ENCODE peak calls at places on chromosomes 3 and 15, in five cellular contexts. D, S, H, M and U are unnamed samples.

GRCh38 chr3:105349988-105350387 is 16.7 kb upstream of the ALCAM start:
- DNase-seq in H (no peak), M (no peak), S (no peak), D (no peak), U (no peak)

GRCh38 chr15:62403164-62403809 is 238.2 kb upstream of the C2CD4B start:
- DNase-seq in M (peak), D (no peak), S (no peak), H (peak), U (peak)

GRCh38 chr15:90837052-90837621 is 31.3 kb upstream of the FURIN start:
- DNase-seq in D (peak), H (no peak), M (no peak), S (no peak), U (no peak)

GRCh38 chr15:33358303-33358702 is 47.5 kb downstream of the RYR3 start:
- DNase-seq in H (no peak), S (no peak), D (no peak), M (no peak), U (no peak)

GRCh38 chr3:5194341-5194740 is 6.8 kb downstream of the EDEM1 start:
- DNase-seq in D (no peak), S (no peak), M (no peak), H (no peak), U (no peak)

GRCh38 chr15:34182942-34183341 is 27.0 kb downstream of the KATNBL1 start:
- DNase-seq in H (no peak), D (no peak), M (peak), S (no peak), U (no peak)

GRCh38 chr3:160825311-160825800 is 69.3 kb downstream of the PPM1L start:
- DNase-seq in M (no peak), H (no peak), S (no peak), D (no peak), U (no peak)

GRCh38 chr3:45088959-45089358 is 57.2 kb downstream of the CDCP1 start:
- DNase-seq in M (no peak), S (no peak), D (no peak), H (no peak), U (no peak)

GRCh38 chr3:153852355-153852754 is 268.8 kb upstream of the ARHGEF26 start:
- DNase-seq in H (no peak), D (no peak), S (no peak), M (no peak), U (no peak)

GRCh38 chr3:23767546-23767945 is 38.2 kb upstream of the UBE2E1 start:
- DNase-seq in H (no peak), D (no peak), S (no peak), M (no peak), U (no peak)

GRCh38 chr3:901953-902778 is 190.7 kb upstream of the CNTN6 start:
- DNase-seq in H (no peak), M (peak), D (no peak), S (no peak), U (peak)

GRCh38 chr3:121654493-121655385 is 6.0 kb downstream of the HCLS1 start:
- DNase-seq in M (no peak), D (no peak), H (no peak), S (no peak), U (no peak)

GRCh38 chr3:81352867-81353266 is 408.6 kb downstream of the GBE1 start:
- DNase-seq in M (peak), D (no peak), S (no peak), H (peak), U (peak)

DNA sequence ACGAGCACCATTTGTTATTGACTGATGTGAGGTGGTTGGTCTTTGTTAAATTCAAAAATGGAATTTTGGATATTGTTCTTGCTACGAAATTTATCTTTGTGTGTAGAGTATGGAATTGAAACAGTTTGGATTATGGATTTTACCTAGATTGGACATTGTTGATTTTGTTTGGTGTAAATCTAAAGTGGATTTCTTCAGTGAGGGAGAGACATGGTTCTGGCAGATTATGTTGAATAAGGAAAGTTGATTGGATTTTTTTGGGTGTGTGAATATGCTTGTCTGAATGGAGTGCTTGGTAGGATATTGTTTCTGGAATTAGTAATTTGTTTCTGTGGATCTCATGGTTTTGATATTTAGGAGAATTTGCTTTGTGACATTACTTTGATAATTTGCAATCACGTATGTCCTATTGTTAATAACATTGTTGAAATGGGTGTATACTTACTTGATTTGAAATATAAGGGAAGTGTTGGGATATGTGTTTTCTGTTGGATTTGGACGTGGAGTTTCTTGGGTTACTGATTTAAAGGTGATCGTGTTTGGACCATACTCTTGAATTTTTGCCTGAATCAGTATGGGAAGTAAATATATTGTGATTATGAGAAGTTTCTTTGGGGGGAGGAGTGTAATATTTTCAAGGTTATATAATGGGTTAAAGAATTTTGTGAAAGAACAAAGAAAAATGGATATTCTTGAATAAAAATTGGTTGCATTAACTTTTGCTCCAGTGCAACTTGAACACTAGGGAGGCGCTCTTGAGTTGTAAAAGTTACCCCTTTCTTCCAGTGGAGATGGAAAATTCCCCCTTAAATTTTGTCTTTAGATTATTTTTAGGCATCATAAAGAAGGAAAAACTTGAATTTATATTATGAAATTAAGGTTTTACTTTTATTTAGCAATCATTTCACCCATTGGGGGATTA is 875 bp upstream of the CHD2 start:
- DNase-seq in H (no peak), S (no peak), D (no peak), M (no peak), U (no peak)
- TF ChIP-seq CTCF in H (peak), S (no peak), D (no peak), M (peak), U (peak)

GRCh38 chr3:188876370-188876769 is 295.4 kb upstream of the TPRG1 start:
- DNase-seq in M (no peak), H (no peak), D (no peak), S (no peak), U (no peak)
- H3K4me3 ChIP-seq in M (no peak), H (no peak), D (no peak), S (no peak), U (no peak)

GRCh38 chr3:94500146-94500545 is 437.3 kb downstream of the NSUN3 start:
- DNase-seq in S (no peak), H (no peak), M (no peak), D (no peak), U (no peak)
- TF ChIP-seq CTCF in S (no peak), H (no peak), M (no peak), D (no peak), U (no peak)

GRCh38 chr15:87489902-87490301 is 766.6 kb downstream of the NTRK3 start:
- DNase-seq in D (no peak), H (no peak), S (no peak), M (no peak), U (no peak)
- H3K4me3 ChIP-seq in D (no peak), H (no peak), S (no peak), M (no peak), U (no peak)

GRCh38 chr3:146851665-146852064 is 246.5 kb upstream of the PLSCR5 start:
- DNase-seq in H (no peak), D (no peak), M (no peak), S (no peak), U (no peak)
- TF ChIP-seq CTCF in H (no peak), D (no peak), M (no peak), S (no peak), U (no peak)

DNA sequence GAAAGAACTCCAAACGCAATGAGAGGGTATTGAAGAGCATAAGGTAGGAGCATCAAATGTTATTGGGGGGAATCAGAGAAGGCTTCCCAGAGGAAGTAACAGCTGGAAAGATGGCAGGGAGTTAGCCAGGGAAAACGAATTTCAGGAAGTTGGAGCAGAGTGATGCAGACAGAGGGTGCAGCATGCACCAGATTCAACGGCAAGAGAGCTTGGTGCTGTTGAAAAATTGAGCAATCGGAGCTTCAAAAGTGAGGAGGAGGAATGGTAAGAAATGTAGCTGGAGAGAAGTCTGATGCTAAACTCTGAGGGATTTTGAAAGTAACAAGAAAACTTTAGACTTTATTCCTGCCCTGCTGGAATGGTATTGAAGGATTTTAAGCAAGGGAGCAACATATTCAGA is 541.0 kb upstream of the LMCD1 start:
- DNase-seq in D (no peak), M (no peak), S (no peak), H (no peak), U (no peak)
- H3K4me3 ChIP-seq in D (no peak), M (no peak), S (no peak), H (no peak), U (no peak)

GRCh38 chr15:48177875-48178611 is at the start of gene MYEF2:
- DNase-seq in S (peak), M (peak), H (peak), D (peak), U (peak)
- TF ChIP-seq CTCF in S (no peak), M (no peak), H (no peak), D (no peak), U (no peak)

DNA sequence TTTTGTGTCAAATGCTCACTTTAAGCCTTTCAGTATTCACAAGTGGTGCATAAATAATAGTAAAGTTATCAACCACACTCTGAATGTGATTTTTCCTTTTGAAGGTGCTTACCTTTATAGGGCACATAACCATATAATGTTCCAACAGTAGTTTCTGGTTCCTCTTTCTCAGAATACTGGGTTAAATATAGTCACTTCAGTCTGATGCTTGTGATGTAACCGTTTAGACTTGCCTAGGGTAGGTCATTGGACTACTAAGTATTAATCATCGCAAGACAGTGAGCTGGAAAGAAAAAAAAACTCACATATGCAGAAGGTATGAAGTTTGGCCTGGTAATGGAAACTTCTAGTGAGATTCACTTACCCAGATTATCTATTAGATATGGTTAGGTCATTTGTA is 1.9 kb downstream of the KBTBD8 start:
- DNase-seq in S (no peak), D (no peak), H (peak), M (peak), U (peak)
- H3K4me3 ChIP-seq in S (no peak), D (peak), H (no peak), M (peak), U (no peak)